ENCODE peak calls at places on chromosomes 11 and 22, in nine cellular contexts. C, Y, D, E, S, T, X, U and M are unnamed samples. For H3K4me1, the result is how much of the 10 kb centered on the place peaks cover.

GRCh38 chr11:12930850-12931249 is 78.3 kb upstream of the RASSF10 start:
- DNase-seq in T (no peak), S (no peak), U (no peak), D (no peak), E (no peak), C (no peak), X (no peak), Y (no peak), M (no peak)

GRCh38 chr11:88618716-88619462 is 281.4 kb upstream of the CTSC start:
- DNase-seq in Y (no peak), D (no peak), S (no peak), X (no peak), U (no peak), T (no peak), C (no peak), E (no peak), M (no peak)

GRCh38 chr11:63142459-63142858 is 1.6 kb downstream of the SLC22A24 start:
- DNase-seq in S (no peak), D (no peak), T (no peak), U (no peak), C (no peak), X (no peak), E (no peak), Y (no peak), M (no peak)

GRCh38 chr11:125073616-125074483 is 10.7 kb downstream of the SLC37A2 start:
- DNase-seq in U (no peak), E (no peak), D (no peak), S (no peak), T (no peak), X (no peak), C (no peak), Y (no peak), M (no peak)

GRCh38 chr11:6655020-6655789 is 404 bp downstream of the DCHS1 start:
- DNase-seq in C (no peak), D (peak), X (peak), E (no peak), T (no peak), U (peak), S (peak), Y (no peak), M (no peak)

GRCh38 chr11:33389635-33390034 is 132.5 kb downstream of the HIPK3 start:
- DNase-seq in U (no peak), X (no peak), S (no peak), E (no peak), C (no peak), T (no peak), D (no peak), Y (no peak), M (no peak)

GRCh38 chr11:111549196-111549868 is 8.8 kb downstream of the LAYN start:
- DNase-seq in C (no peak), X (no peak), S (no peak), E (no peak), D (no peak), Y (no peak), U (no peak), T (no peak), M (no peak)

GRCh38 chr11:7673724-7674434 is 579 bp upstream of the CYB5R2 start:
- DNase-seq in S (peak), X (peak), D (peak), T (peak), Y (no peak), C (no peak), U (peak), E (no peak), M (no peak)

GRCh38 chr11:57134284-57134683 is 47.5 kb upstream of the LRRC55 start:
- DNase-seq in D (no peak), Y (no peak), T (no peak), C (no peak), S (no peak), E (no peak), U (no peak), X (no peak), M (no peak)

GRCh38 chr11:63970902-63971301 is 3.5 kb upstream of the COX8A start:
- DNase-seq in D (no peak), E (no peak), U (no peak), S (no peak), T (no peak), X (no peak), Y (no peak), C (no peak), M (no peak)

GRCh38 chr22:49402169-49402568 is 425.5 kb downstream of the BRD1 start:
- DNase-seq in T (no peak), E (no peak), X (no peak), Y (no peak), U (peak), C (no peak), D (no peak), S (no peak), M (no peak)

GRCh38 chr11:77175869-77176539 is 48.0 kb downstream of the MYO7A start:
- DNase-seq in S (peak), T (no peak), Y (peak), C (no peak), E (peak), U (peak), X (peak), D (no peak), M (no peak)

GRCh38 chr11:44316388-44317240 is 6.7 kb upstream of the ALX4 start:
- DNase-seq in D (peak), U (no peak), T (no peak), S (peak), C (no peak), Y (no peak), X (no peak), E (no peak), M (no peak)

GRCh38 chr11:126914941-126915340 is 85.6 kb downstream of the KIRREL3 start:
- DNase-seq in T (no peak), D (peak), X (no peak), E (no peak), U (no peak), S (no peak), Y (no peak), C (no peak), M (no peak)

GRCh38 chr11:65850217-65851082 is 7.5 kb downstream of the CFL1 start:
- DNase-seq in S (no peak), X (no peak), T (no peak), Y (no peak), C (no peak), E (no peak), D (no peak), U (peak), M (no peak)

GRCh38 chr11:111665779-111666178 is 63.5 kb downstream of the SIK2 start:
- DNase-seq in C (no peak), E (no peak), D (peak), U (no peak), X (peak), T (peak), S (peak), Y (no peak), M (no peak)

GRCh38 chr11:62501432-62501891 is 45.1 kb downstream of the AHNAK start:
- DNase-seq in E (no peak), Y (peak), C (peak), U (peak), D (peak), X (peak), T (no peak), S (peak), M (no peak)

GRCh38 chr11:57641426-57641825 is 8.3 kb downstream of the YPEL4 start:
- DNase-seq in C (no peak), S (peak), T (no peak), U (no peak), X (peak), E (no peak), Y (no peak), D (peak), M (no peak)

GRCh38 chr11:92886243-92886905 is 83.1 kb upstream of the MTNR1B start:
- DNase-seq in X (peak), Y (no peak), C (peak), E (no peak), S (peak), D (peak), T (peak), U (no peak), M (no peak)

GRCh38 chr22:40243891-40244290 is 66.2 kb downstream of the TNRC6B start:
- DNase-seq in T (no peak), S (no peak), Y (no peak), E (no peak), X (no peak), C (no peak), D (no peak), U (no peak), M (no peak)

GRCh38 chr11:77104727-77105126 is 2.1 kb downstream of the OMP start:
- DNase-seq in E (no peak), C (no peak), T (no peak), Y (no peak), D (peak), S (no peak), X (no peak), U (no peak), M (no peak)

GRCh38 chr11:123576082-123576481 is 78.3 kb downstream of the SCN3B start:
- DNase-seq in U (no peak), T (no peak), S (no peak), D (no peak), C (no peak), Y (no peak), X (no peak), E (no peak), M (no peak)

GRCh38 chr11:120025606-120026335 is 112.1 kb downstream of the TRIM29 start:
- DNase-seq in X (no peak), D (no peak), T (no peak), S (no peak), E (no peak), Y (no peak), C (no peak), U (no peak), M (no peak)

GRCh38 chr11:72789493-72790131 is 4.2 kb downstream of the STARD10 start:
- DNase-seq in X (peak), E (peak), U (no peak), C (no peak), T (no peak), Y (peak), D (peak), S (peak), M (no peak)

GRCh38 chr11:47766363-47767227 is 546 bp downstream of the FNBP4 start:
- DNase-seq in Y (peak), C (peak), D (peak), E (peak), S (peak), T (peak), X (peak), U (peak), M (peak)

GRCh38 chr22:43393845-43394474 is 17.9 kb upstream of the MPPED1 start:
- DNase-seq in S (no peak), X (no peak), C (no peak), T (no peak), E (no peak), D (no peak), Y (no peak), U (no peak), M (no peak)

GRCh38 chr11:87743002-87743401 is 432.2 kb downstream of the RAB38 start:
- DNase-seq in E (no peak), Y (no peak), T (no peak), D (no peak), S (peak), X (peak), U (no peak), C (no peak), M (no peak)

GRCh38 chr22:26545827-26546226 is 33.6 kb upstream of the TFIP11 start:
- DNase-seq in S (no peak), Y (no peak), X (no peak), T (no peak), C (no peak), E (no peak), D (no peak), U (no peak), M (no peak)

GRCh38 chr22:31139866-31140716 is at the start of gene PLA2G3:
- DNase-seq in D (peak), S (peak), E (no peak), Y (peak), X (peak), U (no peak), T (peak), C (no peak), M (no peak)

GRCh38 chr11:28366549-28367341 is 258.6 kb downstream of the METTL15 start:
- DNase-seq in S (no peak), X (peak), U (no peak), D (no peak), T (no peak), E (no peak), Y (no peak), C (no peak), M (no peak)

DNA sequence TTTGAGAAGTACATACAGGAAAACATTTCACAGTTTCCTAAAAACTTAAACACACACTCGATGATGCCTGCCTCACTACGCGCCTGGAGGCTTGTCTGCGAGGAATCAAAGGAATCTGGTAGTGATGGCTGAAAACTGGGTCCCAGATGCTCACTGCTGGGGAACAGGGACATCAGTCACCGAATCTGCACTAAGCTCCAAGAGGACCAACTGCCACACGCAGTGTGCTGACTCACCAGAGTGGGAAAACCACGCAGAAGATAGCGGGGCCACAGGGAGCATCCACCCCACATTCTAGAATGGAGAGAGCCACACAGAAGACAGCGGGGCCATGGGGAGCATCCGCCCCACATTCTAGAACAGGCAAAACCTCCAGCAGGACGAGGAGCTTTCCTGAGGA is 24.3 kb upstream of the MOB2 start:
- DNase-seq in E (peak), T (no peak), X (no peak), S (no peak), C (no peak), U (no peak), Y (peak), D (peak), M (no peak)
- H3K4me1 ChIP-seq in E (under half), T (under half), X (under half), S (under half), C (under half), U (half or more), Y (half or more), D (under half), M (under half)

DNA sequence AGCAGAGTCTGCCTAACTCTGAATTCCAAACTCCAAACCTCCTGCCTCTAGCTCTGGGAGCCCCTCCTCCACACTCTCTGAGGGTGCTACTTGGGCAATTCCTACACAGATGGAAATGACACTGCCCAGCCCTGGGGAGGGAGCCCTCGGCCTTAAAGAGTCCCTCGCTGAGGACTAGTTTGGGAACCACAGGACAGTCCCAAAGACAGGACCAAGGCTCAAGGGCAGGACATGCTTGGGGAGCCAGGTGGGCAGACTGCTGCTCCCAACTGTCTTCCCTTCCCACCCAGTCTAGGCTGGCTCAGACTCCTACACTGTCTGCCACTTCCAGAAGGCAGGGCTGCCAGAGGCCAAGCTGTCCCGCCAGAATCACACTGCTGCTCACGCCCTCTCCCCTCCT is 9.9 kb downstream of the ARRB1 start:
- DNase-seq in X (no peak), Y (no peak), E (no peak), D (no peak), T (no peak), C (no peak), S (no peak), U (peak), M (no peak)
- H3K4me1 ChIP-seq in X (under half), Y (under half), E (under half), D (under half), T (under half), C (half or more), S (under half), U (half or more), M (half or more)

GRCh38 chr11:90222459-90223247 is at the start of gene CHORDC1:
- DNase-seq in U (peak), Y (peak), S (peak), D (peak), T (peak), E (peak), C (peak), X (peak), M (peak)
- H3K4me1 ChIP-seq in U (under half), Y (under half), S (under half), D (under half), T (under half), E (under half), C (under half), X (under half), M (under half)

DNA sequence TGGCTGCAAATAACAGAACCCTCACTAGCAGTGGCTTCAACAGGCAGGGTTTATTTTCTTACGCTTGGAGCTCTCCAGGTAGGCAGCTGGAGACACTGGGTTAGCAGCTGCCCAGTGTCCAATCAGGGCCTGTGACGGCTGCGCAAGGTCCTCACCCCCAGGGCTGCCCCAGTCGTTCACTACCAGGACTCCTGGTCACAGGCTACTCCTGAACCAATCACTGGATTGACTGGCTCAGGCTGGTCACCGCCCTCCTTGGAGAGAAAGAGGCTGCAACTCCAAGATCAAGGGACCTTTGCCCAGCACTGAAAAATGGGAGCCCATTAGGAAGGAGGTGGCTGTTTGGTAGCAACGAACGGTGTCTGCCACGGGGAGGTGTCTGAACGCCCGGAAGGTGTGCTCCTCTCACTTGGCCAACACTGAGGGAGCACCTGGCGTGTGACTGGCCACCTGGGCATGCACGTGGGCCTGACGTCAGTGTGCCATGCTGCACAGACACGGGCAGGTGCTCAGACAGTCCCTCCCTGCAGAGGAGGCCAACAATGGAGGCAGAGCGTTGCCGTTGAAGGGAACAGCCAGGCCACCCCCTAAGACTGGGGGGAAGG is 5.1 kb downstream of the ARSA start:
- DNase-seq in D (no peak), U (peak), X (no peak), S (no peak), C (peak), E (no peak), T (no peak), Y (no peak), M (no peak)
- H3K4me1 ChIP-seq in D (under half), U (under half), X (under half), S (under half), C (under half), E (under half), T (under half), Y (under half), M (under half)

GRCh38 chr11:116932182-116932581 is 94.8 kb upstream of the APOA1 start:
- DNase-seq in U (no peak), C (no peak), Y (no peak), S (no peak), X (no peak), E (no peak), D (no peak), T (no peak), M (no peak)
- H3K4me1 ChIP-seq in U (under half), C (under half), Y (under half), S (under half), X (under half), E (under half), D (under half), T (under half), M (under half)

DNA sequence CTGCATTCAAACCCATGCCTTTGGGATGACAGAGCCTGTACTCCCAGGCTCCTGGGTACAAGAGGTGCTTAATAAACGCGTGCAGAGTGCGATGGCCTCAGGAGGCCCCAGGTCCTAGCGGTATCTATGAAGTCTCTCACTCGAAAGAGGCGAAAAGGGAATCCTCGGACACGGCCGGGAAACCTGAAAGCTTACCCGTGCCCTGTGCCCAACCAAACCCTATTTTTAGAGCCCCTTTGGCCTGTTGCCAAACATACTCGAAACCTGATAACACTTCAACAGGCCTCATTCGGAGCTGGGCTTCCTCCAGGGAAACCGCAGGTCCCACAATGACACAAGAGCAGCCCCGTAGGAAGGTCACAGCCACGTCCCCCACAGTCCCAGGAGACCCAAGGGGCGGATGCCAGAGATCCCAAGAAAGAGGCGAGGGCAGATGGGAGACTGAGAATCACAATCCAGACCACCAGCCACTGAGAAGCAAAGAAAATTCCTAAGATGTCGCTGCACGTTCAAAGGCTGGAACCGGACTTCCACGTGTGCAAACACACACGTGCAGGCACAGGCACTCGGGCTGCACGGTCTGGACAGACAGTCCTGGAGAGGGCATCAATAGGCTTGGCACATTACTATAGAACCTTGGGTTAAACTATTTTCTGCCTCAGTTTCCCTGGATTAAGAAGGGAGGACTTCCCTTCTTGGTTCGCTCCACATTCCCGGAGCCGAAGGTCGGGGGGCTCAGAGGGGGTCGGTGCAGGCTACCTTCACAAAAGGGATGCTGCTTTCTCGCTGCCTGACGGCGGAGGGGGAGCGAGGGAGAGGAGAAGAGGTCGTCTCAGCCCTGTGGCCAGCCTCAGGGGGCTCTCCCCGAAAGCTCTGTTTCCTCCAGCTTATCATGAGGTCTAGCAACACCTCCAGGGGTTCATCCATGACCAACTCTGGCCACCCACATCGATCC is 8.2 kb downstream of the PDGFB start:
- DNase-seq in C (no peak), S (no peak), T (no peak), E (no peak), Y (peak), D (no peak), X (peak), U (no peak), M (peak)
- H3K4me1 ChIP-seq in C (under half), S (under half), T (half or more), E (under half), Y (half or more), D (under half), X (half or more), U (half or more), M (half or more)

GRCh38 chr11:3946445-3947017 is 91.1 kb downstream of the STIM1 start:
- DNase-seq in D (no peak), C (no peak), X (peak), E (no peak), U (no peak), T (no peak), Y (no peak), S (no peak), M (no peak)
- H3K4me1 ChIP-seq in D (under half), C (under half), X (half or more), E (under half), U (half or more), T (under half), Y (half or more), S (under half), M (half or more)